ENCODE peak calls at places on chromosomes 7 and 10, in six cellular contexts. One of them, this sample, is unnamed.

GRCh38 chr10:3231951-3232730 is 59.6 kb upstream of the PITRM1 start:
- DNase-seq in A673: no peak
- DNase-seq in CD8-positive, alpha-beta T cell: no peak
- DNase-seq in AG09309: peak
- DNase-seq in Jurkat, Clone E6-1: no peak
- DNase-seq in lower leg skin: no peak
- DNase-seq in this sample: no peak

GRCh38 chr10:123154943-123155505 is 822 bp downstream of the BUB3 start:
- DNase-seq in lower leg skin: no peak
- DNase-seq in Jurkat, Clone E6-1: no peak
- DNase-seq in CD8-positive, alpha-beta T cell: no peak
- DNase-seq in AG09309: no peak
- DNase-seq in A673: no peak
- DNase-seq in this sample: no peak

GRCh38 chr10:1006573-1006972 is 18.3 kb downstream of the GTPBP4 start:
- DNase-seq in CD8-positive, alpha-beta T cell: no peak
- DNase-seq in AG09309: no peak
- DNase-seq in A673: no peak
- DNase-seq in lower leg skin: no peak
- DNase-seq in Jurkat, Clone E6-1: no peak
- DNase-seq in this sample: no peak

GRCh38 chr10:33157108-33157507 is 177.4 kb downstream of the NRP1 start:
- DNase-seq in lower leg skin: no peak
- DNase-seq in A673: peak
- DNase-seq in Jurkat, Clone E6-1: no peak
- DNase-seq in AG09309: peak
- DNase-seq in CD8-positive, alpha-beta T cell: no peak
- DNase-seq in this sample: no peak

GRCh38 chr7:53904355-53904754 is 637.8 kb upstream of the VSTM2A start:
- DNase-seq in CD8-positive, alpha-beta T cell: no peak
- DNase-seq in Jurkat, Clone E6-1: no peak
- DNase-seq in AG09309: no peak
- DNase-seq in A673: no peak
- DNase-seq in lower leg skin: no peak
- DNase-seq in this sample: no peak

GRCh38 chr7:157595086-157595855 is 258.5 kb downstream of the DNAJB6 start:
- DNase-seq in AG09309: no peak
- DNase-seq in lower leg skin: no peak
- DNase-seq in A673: no peak
- DNase-seq in CD8-positive, alpha-beta T cell: no peak
- DNase-seq in Jurkat, Clone E6-1: no peak
- DNase-seq in this sample: no peak

GRCh38 chr10:6035926-6036575 is 26.1 kb downstream of the IL2RA start:
- DNase-seq in Jurkat, Clone E6-1: no peak
- DNase-seq in A673: no peak
- DNase-seq in CD8-positive, alpha-beta T cell: no peak
- DNase-seq in AG09309: no peak
- DNase-seq in lower leg skin: peak
- DNase-seq in this sample: no peak

GRCh38 chr10:47078393-47079163 is 167.3 kb downstream of the PTPN20 start:
- DNase-seq in lower leg skin: no peak
- DNase-seq in CD8-positive, alpha-beta T cell: no peak
- DNase-seq in Jurkat, Clone E6-1: no peak
- DNase-seq in AG09309: no peak
- DNase-seq in A673: no peak
- DNase-seq in this sample: no peak

GRCh38 chr7:64890761-64891666 is 12.1 kb upstream of the ZNF273 start:
- DNase-seq in A673: no peak
- DNase-seq in lower leg skin: peak
- DNase-seq in Jurkat, Clone E6-1: no peak
- DNase-seq in CD8-positive, alpha-beta T cell: no peak
- DNase-seq in AG09309: no peak
- DNase-seq in this sample: peak

GRCh38 chr7:20826243-20826642 is 39.6 kb upstream of the SP8 start:
- DNase-seq in lower leg skin: no peak
- DNase-seq in CD8-positive, alpha-beta T cell: no peak
- DNase-seq in A673: no peak
- DNase-seq in AG09309: no peak
- DNase-seq in Jurkat, Clone E6-1: no peak
- DNase-seq in this sample: no peak

GRCh38 chr7:139526578-139527544 is 3.4 kb downstream of the CLEC2L start:
- DNase-seq in Jurkat, Clone E6-1: no peak
- DNase-seq in A673: no peak
- DNase-seq in CD8-positive, alpha-beta T cell: no peak
- DNase-seq in lower leg skin: no peak
- DNase-seq in AG09309: peak
- DNase-seq in this sample: no peak

GRCh38 chr7:80542398-80542797 is 30.5 kb upstream of the GNAT3 start:
- DNase-seq in AG09309: peak
- DNase-seq in lower leg skin: no peak
- DNase-seq in CD8-positive, alpha-beta T cell: no peak
- DNase-seq in Jurkat, Clone E6-1: no peak
- DNase-seq in A673: peak
- DNase-seq in this sample: no peak

GRCh38 chr7:117110480-117111315 is 157.4 kb downstream of the ST7 start:
- DNase-seq in lower leg skin: no peak
- DNase-seq in Jurkat, Clone E6-1: no peak
- DNase-seq in CD8-positive, alpha-beta T cell: peak
- DNase-seq in AG09309: no peak
- DNase-seq in A673: peak
- DNase-seq in this sample: no peak

DNA sequence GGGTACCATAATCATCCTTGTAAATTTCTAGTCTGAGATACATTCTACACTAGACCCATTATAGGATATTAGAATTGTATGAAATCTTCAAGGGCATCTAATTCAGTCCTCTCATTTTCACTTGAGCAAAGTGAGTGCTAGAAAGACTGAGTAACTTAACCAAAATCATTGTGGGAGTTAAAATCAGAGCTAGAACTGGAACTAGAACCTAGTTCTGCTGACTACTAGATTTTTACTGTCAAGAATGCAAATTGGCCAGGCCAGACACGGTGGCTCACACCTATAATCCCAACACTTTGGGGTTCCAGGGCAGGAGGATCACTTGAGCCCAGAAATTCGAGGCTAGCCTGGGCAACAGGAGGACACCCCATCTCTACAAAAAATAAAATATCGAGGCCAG is 53.9 kb downstream of the ADD3 start:
- DNase-seq in AG09309: no peak
- DNase-seq in Jurkat, Clone E6-1: no peak
- DNase-seq in A673: no peak
- DNase-seq in CD8-positive, alpha-beta T cell: no peak
- DNase-seq in lower leg skin: no peak
- DNase-seq in this sample: no peak
- H3K4me3 ChIP-seq in AG09309: no peak
- H3K4me3 ChIP-seq in Jurkat, Clone E6-1: no peak
- H3K4me3 ChIP-seq in A673: no peak
- H3K4me3 ChIP-seq in CD8-positive, alpha-beta T cell: no peak
- H3K4me3 ChIP-seq in lower leg skin: no peak
- H3K4me3 ChIP-seq in this sample: no peak

GRCh38 chr7:102320181-102320580 is 33.5 kb downstream of the SH2B2 start:
- DNase-seq in A673: no peak
- DNase-seq in CD8-positive, alpha-beta T cell: no peak
- DNase-seq in lower leg skin: no peak
- DNase-seq in Jurkat, Clone E6-1: no peak
- DNase-seq in AG09309: no peak
- DNase-seq in this sample: no peak

GRCh38 chr7:102319671-102320070 is 33.0 kb downstream of the SH2B2 start:
- DNase-seq in A673: no peak
- DNase-seq in AG09309: no peak
- DNase-seq in lower leg skin: no peak
- DNase-seq in Jurkat, Clone E6-1: no peak
- DNase-seq in CD8-positive, alpha-beta T cell: no peak
- DNase-seq in this sample: no peak

GRCh38 chr7:102321351-102322201 is 34.7 kb downstream of the SPDYE6 start:
- DNase-seq in CD8-positive, alpha-beta T cell: no peak
- DNase-seq in Jurkat, Clone E6-1: no peak
- DNase-seq in AG09309: no peak
- DNase-seq in lower leg skin: peak
- DNase-seq in A673: no peak
- DNase-seq in this sample: no peak

GRCh38 chr7:102322202-102322715 is 34.0 kb downstream of the SPDYE6 start:
- DNase-seq in A673: no peak
- DNase-seq in lower leg skin: peak
- DNase-seq in Jurkat, Clone E6-1: no peak
- DNase-seq in CD8-positive, alpha-beta T cell: no peak
- DNase-seq in AG09309: no peak
- DNase-seq in this sample: no peak

DNA sequence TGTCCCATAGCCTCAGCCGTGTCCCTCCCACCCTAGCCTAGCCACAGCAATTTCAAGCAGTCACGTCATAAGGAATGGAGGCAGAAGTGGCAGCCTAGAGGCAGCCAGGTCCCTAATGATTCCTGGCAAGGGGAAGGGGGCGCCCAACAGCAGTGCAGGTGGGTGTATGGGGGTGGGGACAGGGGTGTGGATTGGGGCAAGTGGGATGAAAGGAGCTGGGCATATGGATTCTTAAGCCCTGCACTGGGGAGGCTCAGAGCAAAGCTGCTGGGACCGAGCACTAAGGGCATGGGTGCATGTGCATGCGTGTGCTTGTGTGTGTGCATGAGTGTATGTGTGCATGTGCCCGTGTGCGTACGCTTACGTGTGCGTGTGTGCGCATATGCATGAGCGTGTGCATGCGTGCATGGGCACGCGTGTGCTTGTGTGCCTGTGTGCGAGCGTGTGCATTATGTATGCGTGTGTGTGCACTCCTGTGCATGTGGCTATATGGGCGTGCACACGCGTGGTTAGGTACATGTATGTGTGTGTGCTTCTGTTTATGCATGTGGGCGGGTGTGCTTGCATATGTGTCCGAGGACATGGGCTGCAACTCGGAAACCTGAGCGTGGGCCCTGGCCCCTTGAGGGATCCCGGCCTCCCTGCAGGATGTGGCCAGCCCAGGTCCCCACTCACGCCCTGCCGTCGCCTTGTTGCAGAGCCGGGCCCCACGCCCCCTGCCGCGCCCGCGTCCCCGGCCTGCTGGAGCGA is 34.1 kb downstream of the SH2B2 start:
- DNase-seq in A673: no peak
- DNase-seq in AG09309: no peak
- DNase-seq in Jurkat, Clone E6-1: no peak
- DNase-seq in CD8-positive, alpha-beta T cell: no peak
- DNase-seq in lower leg skin: no peak
- DNase-seq in this sample: no peak
- H3K4me3 ChIP-seq in A673: no peak
- H3K4me3 ChIP-seq in AG09309: no peak
- H3K4me3 ChIP-seq in Jurkat, Clone E6-1: no peak
- H3K4me3 ChIP-seq in CD8-positive, alpha-beta T cell: no peak
- H3K4me3 ChIP-seq in lower leg skin: no peak
- H3K4me3 ChIP-seq in this sample: no peak

DNA sequence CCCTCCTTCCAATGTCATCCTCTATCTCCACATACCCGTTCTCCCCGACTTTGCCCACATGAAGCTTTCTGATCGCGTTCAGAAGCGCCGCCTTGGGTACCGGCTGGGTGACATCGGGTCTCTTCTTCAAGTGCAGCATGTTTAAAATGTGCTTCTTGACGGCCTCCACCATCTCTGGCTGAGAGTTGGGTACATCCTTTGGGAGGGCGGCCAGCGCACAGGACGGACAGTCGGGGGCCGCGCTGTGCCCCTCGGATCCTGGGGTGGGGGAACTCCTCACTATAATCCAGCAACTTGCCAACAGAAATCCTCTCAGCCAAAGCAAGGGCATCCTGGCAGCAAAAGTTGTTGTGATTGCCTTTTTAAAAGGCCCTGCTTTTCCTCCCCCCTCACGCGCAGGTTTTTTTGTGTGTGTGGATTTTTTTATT is 2.8 kb downstream of the INHBA start:
- DNase-seq in CD8-positive, alpha-beta T cell: no peak
- DNase-seq in lower leg skin: no peak
- DNase-seq in AG09309: no peak
- DNase-seq in Jurkat, Clone E6-1: no peak
- DNase-seq in A673: no peak
- DNase-seq in this sample: no peak
- H3K4me3 ChIP-seq in CD8-positive, alpha-beta T cell: no peak
- H3K4me3 ChIP-seq in lower leg skin: peak
- H3K4me3 ChIP-seq in AG09309: peak
- H3K4me3 ChIP-seq in Jurkat, Clone E6-1: no peak
- H3K4me3 ChIP-seq in A673: peak
- H3K4me3 ChIP-seq in this sample: peak

DNA sequence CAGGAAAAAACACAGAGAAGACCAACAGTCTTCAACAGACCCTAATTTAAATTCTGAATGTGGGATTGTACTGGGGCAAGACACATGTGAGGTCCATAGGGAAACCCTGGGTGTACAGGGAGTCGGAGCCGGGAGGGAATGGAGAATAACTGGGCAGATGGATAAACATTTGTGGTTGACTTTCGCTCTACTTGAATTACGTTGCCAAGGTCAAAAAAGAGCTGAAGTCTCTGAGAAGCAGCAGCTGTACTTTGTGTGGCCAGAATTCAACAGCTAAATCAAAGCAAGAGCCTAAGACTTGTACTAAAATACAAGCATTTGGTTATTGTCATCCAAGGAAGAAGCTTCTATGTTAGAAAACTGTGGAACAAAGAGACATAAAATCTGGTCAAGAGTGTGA is 457.2 kb downstream of the ARL4A start:
- DNase-seq in A673: no peak
- DNase-seq in CD8-positive, alpha-beta T cell: no peak
- DNase-seq in Jurkat, Clone E6-1: no peak
- DNase-seq in AG09309: no peak
- DNase-seq in lower leg skin: no peak
- DNase-seq in this sample: no peak
- H3K4me3 ChIP-seq in A673: no peak
- H3K4me3 ChIP-seq in CD8-positive, alpha-beta T cell: no peak
- H3K4me3 ChIP-seq in Jurkat, Clone E6-1: no peak
- H3K4me3 ChIP-seq in AG09309: no peak
- H3K4me3 ChIP-seq in lower leg skin: no peak
- H3K4me3 ChIP-seq in this sample: no peak

DNA sequence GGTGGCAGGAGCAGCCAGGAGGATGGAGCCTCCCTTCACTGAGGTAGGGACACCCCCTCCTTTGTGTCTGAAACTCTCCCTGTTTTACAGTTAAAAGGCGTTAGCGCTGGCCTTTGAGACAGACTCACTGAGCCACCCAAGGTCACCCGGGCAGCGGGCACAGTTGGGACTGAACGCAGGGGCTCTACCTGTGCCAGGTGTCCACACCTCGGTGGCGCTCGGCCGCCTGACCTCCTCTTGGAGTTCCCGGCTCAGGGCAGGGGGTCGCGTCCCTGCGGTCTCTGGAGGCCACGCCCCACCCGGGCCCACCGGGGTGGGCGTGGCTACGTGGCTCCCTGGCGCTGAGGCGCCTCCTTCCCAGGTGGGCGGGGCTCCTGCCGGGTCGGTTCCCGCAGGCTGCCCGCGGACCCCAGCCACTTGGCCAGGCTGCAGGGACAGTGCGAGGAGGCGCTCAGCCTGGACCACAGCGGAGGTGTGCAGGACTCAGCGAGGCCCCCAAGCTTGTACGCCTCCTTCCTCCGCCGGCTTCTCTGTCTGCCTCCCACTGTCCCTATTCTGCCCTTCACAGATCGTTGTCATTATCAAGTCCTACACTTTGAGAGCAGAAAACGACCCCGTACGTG is 39.9 kb upstream of the LEP start:
- DNase-seq in AG09309: no peak
- DNase-seq in A673: no peak
- DNase-seq in lower leg skin: peak
- DNase-seq in Jurkat, Clone E6-1: no peak
- DNase-seq in CD8-positive, alpha-beta T cell: peak
- DNase-seq in this sample: no peak
- H3K4me3 ChIP-seq in AG09309: no peak
- H3K4me3 ChIP-seq in A673: peak
- H3K4me3 ChIP-seq in lower leg skin: no peak
- H3K4me3 ChIP-seq in Jurkat, Clone E6-1: no peak
- H3K4me3 ChIP-seq in CD8-positive, alpha-beta T cell: peak
- H3K4me3 ChIP-seq in this sample: no peak

This sample was measured in breast epithelium.